ENCODE peak calls at places on chromosome 2, in nine cellular contexts. K is heart right ventricle; Z is aorta; J is CD8-positive, alpha-beta T cell; I is spleen; L is brain microvascular endothelial cell; Q is neuronal stem cell; N is endodermal cell; C is neural progenitor cell. M is an unnamed sample.
A peak's percentile ranks its signal among the peaks of the same experiment; 100 is the strongest.

GRCh38 chr2:43576983-43577892 is 18.6 kb downstream of the THADA start:
- DNase-seq in K (no peak), Z (peak; percentile 51), J (peak; percentile 33), I (no peak), L (peak; percentile 33), Q (peak; percentile 15), N (no peak), C (peak; percentile 64), M (peak; percentile 27)

GRCh38 chr2:223800908-223801307 is 36.5 kb downstream of the AP1S3 start:
- DNase-seq in K (no peak), Z (no peak), J (no peak), I (no peak), L (no peak), Q (no peak), N (no peak), C (no peak), M (no peak)

GRCh38 chr2:204333861-204334260 is 211.4 kb upstream of the PARD3B start:
- DNase-seq in K (no peak), Z (no peak), J (no peak), I (no peak), L (no peak), Q (no peak), N (no peak), C (no peak), M (no peak)

GRCh38 chr2:127516031-127516430 is 10.3 kb downstream of the IWS1 start:
- DNase-seq in K (peak; percentile 82), Z (peak; percentile 94), J (no peak), I (no peak), L (peak; percentile 16), Q (no peak), N (no peak), C (no peak), M (peak; percentile 97)

GRCh38 chr2:39065616-39066015 is 55.2 kb downstream of the SOS1 start:
- DNase-seq in K (no peak), Z (no peak), J (no peak), I (no peak), L (no peak), Q (no peak), N (no peak), C (no peak), M (no peak)

GRCh38 chr2:112493858-112494648 is 12.1 kb downstream of the TTL start:
- DNase-seq in K (no peak), Z (no peak), J (no peak), I (no peak), L (peak; percentile 69), Q (no peak), N (no peak), C (no peak), M (peak; percentile 31)

GRCh38 chr2:203551653-203552250 is 16.7 kb upstream of the RAPH1 start:
- DNase-seq in K (no peak), Z (no peak), J (no peak), I (no peak), L (peak; percentile 26), Q (no peak), N (no peak), C (no peak), M (no peak)

GRCh38 chr2:241066171-241066892 is 35.8 kb downstream of the MTERF4 start:
- DNase-seq in K (no peak), Z (no peak), J (no peak), I (no peak), L (no peak), Q (no peak), N (no peak), C (no peak), M (no peak)

GRCh38 chr2:46751897-46752296 is 163.7 kb downstream of the MCFD2 start:
- DNase-seq in K (no peak), Z (no peak), J (no peak), I (no peak), L (no peak), Q (no peak), N (no peak), C (no peak), M (no peak)

GRCh38 chr2:158315803-158316413 is 140.6 kb downstream of the CCDC148 start:
- DNase-seq in K (no peak), Z (no peak), J (no peak), I (no peak), L (no peak), Q (no peak), N (no peak), C (no peak), M (no peak)

GRCh38 chr2:24548058-24548457 is 57.0 kb downstream of the NCOA1 start:
- DNase-seq in K (no peak), Z (no peak), J (no peak), I (no peak), L (no peak), Q (no peak), N (no peak), C (no peak), M (no peak)

GRCh38 chr2:24542269-24542872 is 51.3 kb downstream of the NCOA1 start:
- DNase-seq in K (no peak), Z (no peak), J (no peak), I (no peak), L (no peak), Q (no peak), N (no peak), C (no peak), M (no peak)

GRCh38 chr2:24544456-24545115 is 53.5 kb downstream of the NCOA1 start:
- DNase-seq in K (no peak), Z (no peak), J (no peak), I (no peak), L (no peak), Q (no peak), N (no peak), C (no peak), M (no peak)

GRCh38 chr2:24543252-24543651 is 52.2 kb downstream of the NCOA1 start:
- DNase-seq in K (no peak), Z (no peak), J (no peak), I (no peak), L (no peak), Q (no peak), N (peak; percentile 61), C (no peak), M (no peak)

DNA sequence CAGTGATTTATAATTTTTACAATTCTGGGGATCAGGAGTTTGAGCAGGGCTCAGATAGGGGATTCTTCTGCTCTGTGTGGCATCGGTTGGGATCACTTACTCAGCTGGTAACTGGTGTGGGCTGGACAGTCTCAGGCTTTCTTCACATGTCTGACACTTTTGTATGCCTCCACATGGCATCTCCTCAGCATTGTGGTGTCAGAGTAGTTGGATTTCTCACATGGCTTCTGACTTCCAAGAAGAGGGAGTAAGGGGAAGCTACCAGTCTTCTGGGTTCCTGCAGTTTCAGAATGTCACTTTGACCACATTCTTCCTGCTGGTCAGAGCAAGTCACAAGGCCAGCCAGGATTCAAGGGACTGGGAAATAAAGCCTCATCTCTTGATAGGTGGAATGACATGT is 55.6 kb downstream of the NCOA1 start:
- DNase-seq in K (no peak), Z (no peak), J (no peak), I (no peak), L (no peak), Q (no peak), N (no peak), C (no peak), M (no peak)
- H3K36me3 ChIP-seq in K (no peaks in the 10 kb centered on the region), Z (no peaks in the 10 kb centered on the region), J (no peaks in the 10 kb centered on the region), I (no peaks in the 10 kb centered on the region), L (no peaks in the 10 kb centered on the region), Q (no peaks in the 10 kb centered on the region), N (no peaks in the 10 kb centered on the region), C (no peaks in the 10 kb centered on the region), M (no peaks in the 10 kb centered on the region)

GRCh38 chr2:238239872-238240760 is at the start of gene HES6:
- DNase-seq in K (peak; percentile 90), Z (peak; percentile 93), J (peak; percentile 72), I (peak; percentile 95), L (peak; percentile 73), Q (peak; percentile 92), N (peak; percentile 95), C (peak; percentile 98), M (peak; percentile 82)
- H3K27ac ChIP-seq in K (no peak within 1 kb of the TSS), Z (no peak within 1 kb of the TSS), J (no peak within 1 kb of the TSS), I (peak within 1 kb of the TSS; percentile 47), L (no peak within 1 kb of the TSS), Q (peak within 1 kb of the TSS; percentile 67), N (peak within 1 kb of the TSS; percentile 98), C (no peak within 1 kb of the TSS), M (no peak within 1 kb of the TSS)

GRCh38 chr2:3762771-3763447 is 59.5 kb downstream of the DCDC2C start:
- DNase-seq in K (no peak), Z (no peak), J (no peak), I (no peak), L (no peak), Q (no peak), N (peak; percentile 23), C (no peak), M (no peak)

GRCh38 chr2:3759766-3760165 is 56.4 kb downstream of the DCDC2C start:
- DNase-seq in K (no peak), Z (no peak), J (no peak), I (no peak), L (peak; percentile 3), Q (no peak), N (peak; percentile 7), C (no peak), M (no peak)

GRCh38 chr2:3759331-3759730 is 56.0 kb downstream of the DCDC2C start:
- DNase-seq in K (no peak), Z (no peak), J (no peak), I (no peak), L (peak; percentile 52), Q (no peak), N (no peak), C (no peak), M (no peak)

GRCh38 chr2:3758906-3759305 is 55.5 kb downstream of the DCDC2C start:
- DNase-seq in K (no peak), Z (no peak), J (no peak), I (no peak), L (no peak), Q (no peak), N (peak; percentile 34), C (no peak), M (no peak)

DNA sequence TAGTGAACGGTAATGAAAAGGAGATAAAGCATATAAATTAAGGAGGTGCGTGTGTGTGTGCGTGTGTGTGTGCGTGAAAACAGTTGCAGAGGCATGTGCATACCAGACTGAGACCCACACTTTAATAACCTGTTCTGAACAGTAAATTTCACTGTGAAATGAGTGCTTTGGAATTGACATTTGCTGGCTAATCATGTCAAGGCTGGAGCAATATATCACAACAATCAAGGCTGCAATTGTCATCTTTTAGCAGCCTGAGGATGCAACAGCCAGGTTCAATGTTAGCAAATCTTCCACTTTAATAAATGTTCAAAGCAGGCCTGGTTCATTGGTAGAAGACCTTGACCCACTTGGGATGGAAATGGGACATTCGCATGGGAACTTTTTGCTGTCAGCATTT is 58.0 kb downstream of the DCDC2C start:
- DNase-seq in K (no peak), Z (no peak), J (no peak), I (no peak), L (no peak), Q (no peak), N (peak; percentile 7), C (no peak), M (no peak)
- H3K36me3 ChIP-seq in K (no peaks in the 10 kb centered on the region), Z (no peaks in the 10 kb centered on the region), J (no peaks in the 10 kb centered on the region), I (no peaks in the 10 kb centered on the region), L (no peaks in the 10 kb centered on the region), Q (no peaks in the 10 kb centered on the region), N (no peaks in the 10 kb centered on the region), C (no peaks in the 10 kb centered on the region), M (no peaks in the 10 kb centered on the region)

DNA sequence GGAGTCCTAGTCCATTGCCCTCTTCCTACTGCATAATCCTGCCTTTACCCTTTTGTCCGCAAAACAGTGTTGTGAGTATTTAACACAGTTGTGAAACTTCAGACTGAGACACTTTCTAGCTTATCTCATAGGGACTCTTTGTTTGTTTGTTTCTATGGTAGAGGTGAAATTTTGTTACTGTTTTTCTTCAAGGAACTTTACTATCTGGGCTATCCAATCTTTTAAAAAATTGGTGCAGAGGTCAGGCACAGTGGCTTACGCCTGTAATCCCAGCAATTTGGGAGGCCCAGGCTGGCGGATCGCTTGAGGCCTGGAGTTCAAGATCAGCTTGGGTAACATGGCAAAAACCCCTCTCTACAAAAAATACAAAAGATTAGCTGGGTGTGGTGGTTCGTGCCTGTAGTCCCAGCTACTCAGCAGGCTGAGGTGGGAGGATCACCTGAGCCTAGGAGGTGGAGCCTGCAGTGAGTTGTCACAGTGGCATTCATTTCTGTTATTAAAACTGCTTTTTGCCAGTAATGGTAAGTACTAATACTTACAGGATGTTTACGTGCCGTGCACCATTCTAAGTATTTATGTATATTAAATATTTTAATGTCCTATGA is 18.8 kb downstream of the GMCL1 start:
- DNase-seq in K (no peak), Z (no peak), J (no peak), I (no peak), L (no peak), Q (no peak), N (no peak), C (no peak), M (no peak)
- H3K27ac ChIP-seq in K (no peak overlapping the region), Z (no peak overlapping the region), J (no peak overlapping the region), I (no peak overlapping the region), L (no peak overlapping the region), Q (no peak overlapping the region), N (no peak overlapping the region), C (no peak overlapping the region), M (no peak overlapping the region)